ENCODE peak calls at places on chromosomes 16 and 17, in seven cellular contexts. R is T-cell; F is head of caudate nucleus; P is stimulated activated CD4-positive, alpha-beta T cell treated with anti-CD3 and anti-CD28 coated beads, Interleukin-12 subunit alpha, Interleukin-12 subunit beta, amount 100 ng/mL, for 4 hours; A is fibroblast of the aortic adventitia; Z is fibroblast of lung; L is HL-60. Y is an unnamed sample.

GRCh38 chr17:83073389-83074063 is 5.9 kb upstream of the METRNL start:
- DNase-seq in F (no peak), L (no peak), Z (peak; percentile 58), R (no peak), P (no peak), A (no peak), Y (no peak)

GRCh38 chr17:33778505-33779398 is 476.3 kb upstream of the CCL2 start:
- DNase-seq in L (peak; percentile 43), A (peak; percentile 68), P (peak; percentile 8), Z (peak; percentile 45), F (peak; percentile 82), R (peak; percentile 11), Y (peak; percentile 76)

GRCh38 chr16:49564577-49565224 is 191.1 kb downstream of the C16orf78 start:
- DNase-seq in Z (peak; percentile 12), L (no peak), F (no peak), A (no peak), R (no peak), P (no peak), Y (no peak)

GRCh38 chr17:78724999-78725398 is 57.1 kb downstream of the CYTH1 start:
- DNase-seq in Z (no peak), A (no peak), P (no peak), L (no peak), R (no peak), F (no peak), Y (no peak)

GRCh38 chr17:76458580-76459490 is 5.9 kb upstream of the UBE2O start:
- DNase-seq in F (peak; percentile 61), L (peak; percentile 59), Z (peak; percentile 37), A (peak; percentile 61), R (no peak), P (no peak), Y (peak; percentile 67)

GRCh38 chr16:57844416-57845030 is 42.2 kb upstream of the KIFC3 start:
- DNase-seq in Z (no peak), R (no peak), F (no peak), L (no peak), P (no peak), A (no peak), Y (no peak)

GRCh38 chr17:14038206-14038605 is 31.1 kb upstream of the COX10 start:
- DNase-seq in R (no peak), A (peak; percentile 82), L (no peak), F (no peak), Z (peak; percentile 89), P (no peak), Y (peak; percentile 67)

GRCh38 chr16:60246055-60246454 is 1511.9 kb upstream of the GOT2 start:
- DNase-seq in P (no peak), F (no peak), Z (no peak), R (no peak), A (no peak), L (no peak), Y (no peak)

GRCh38 chr16:1325673-1326371 is 7.6 kb upstream of the BAIAP3 start:
- DNase-seq in L (no peak), R (no peak), A (no peak), Z (no peak), P (no peak), F (no peak), Y (no peak)

GRCh38 chr17:7927596-7927995 is 2.1 kb downstream of the KCNAB3 start:
- DNase-seq in R (no peak), L (no peak), A (no peak), F (no peak), P (no peak), Z (no peak), Y (no peak)

GRCh38 chr16:77850637-77851330 is 62.4 kb downstream of the VAT1L start:
- DNase-seq in L (no peak), A (peak; percentile 37), P (no peak), R (no peak), Z (peak; percentile 57), F (no peak), Y (peak; percentile 7)

GRCh38 chr17:61457226-61457983 is 5.2 kb downstream of the TBX4 start:
- DNase-seq in R (no peak), P (no peak), A (no peak), Z (no peak), L (no peak), F (no peak), Y (no peak)

GRCh38 chr17:5203908-5204294 is 12.2 kb upstream of the ZNF594 start:
- DNase-seq in Z (peak; percentile 77), F (no peak), P (no peak), L (no peak), R (no peak), A (peak; percentile 78), Y (peak; percentile 46)

GRCh38 chr16:15031179-15031578 is 24.7 kb downstream of the NTAN1 start:
- DNase-seq in A (no peak), L (peak; percentile 74), Z (no peak), R (no peak), P (no peak), F (no peak), Y (no peak)

GRCh38 chr17:41802961-41803682 is 8.6 kb downstream of the P3H4 start:
- DNase-seq in Z (no peak), P (no peak), A (no peak), R (no peak), L (no peak), F (no peak), Y (no peak)

GRCh38 chr17:72790194-72790593 is 302.3 kb downstream of the SLC39A11 start:
- DNase-seq in Z (no peak), A (no peak), R (no peak), L (no peak), F (no peak), P (no peak), Y (no peak)

GRCh38 chr17:2218426-2218825 is 85.2 kb downstream of the SMG6 start:
- DNase-seq in L (no peak), R (no peak), P (no peak), A (no peak), Z (no peak), F (no peak), Y (no peak)

GRCh38 chr16:28282045-28282444 is 10.3 kb upstream of the SBK1 start:
- DNase-seq in F (no peak), R (no peak), P (no peak), A (no peak), L (no peak), Z (no peak), Y (no peak)

GRCh38 chr17:81002409-81003361 is 11.0 kb downstream of the CHMP6 start:
- DNase-seq in P (no peak), F (peak; percentile 72), R (no peak), A (peak; percentile 85), Z (peak; percentile 61), L (no peak), Y (peak; percentile 64)

GRCh38 chr16:77680496-77680895 is 41.8 kb upstream of the NUDT7 start:
- DNase-seq in A (no peak), Z (no peak), F (no peak), L (no peak), R (no peak), P (no peak), Y (no peak)

GRCh38 chr16:69796285-69797118 is 34.4 kb downstream of the WWP2 start:
- DNase-seq in F (peak; percentile 80), L (peak; percentile 29), A (peak; percentile 84), R (peak; percentile 3), Z (peak; percentile 63), P (peak; percentile 2), Y (peak; percentile 85)

GRCh38 chr17:39164675-39165143 is 1.3 kb downstream of the ARL5C start:
- DNase-seq in R (peak; percentile 66), P (peak; percentile 70), L (peak; percentile 86), A (peak; percentile 90), F (peak; percentile 81), Z (peak; percentile 94), Y (peak; percentile 93)

GRCh38 chr16:2532494-2533141 is 1.4 kb upstream of the CEMP1 start:
- DNase-seq in A (peak; percentile 47), R (peak; percentile 67), P (peak; percentile 42), F (peak; percentile 90), L (peak; percentile 69), Z (peak; percentile 39), Y (peak; percentile 59)

GRCh38 chr17:29592850-29593545 is at the start of gene ANKRD13B:
- DNase-seq in A (no peak), F (peak; percentile 90), L (no peak), R (no peak), P (no peak), Z (no peak), Y (no peak)

GRCh38 chr17:76840443-76840767 is 27.8 kb upstream of the MGAT5B start:
- DNase-seq in F (no peak), R (no peak), L (no peak), A (no peak), P (no peak), Z (no peak), Y (no peak)

Y was measured in cardiac fibroblast.